ENCODE peak calls at places on chromosome 11, in six cellular contexts. P, H, R, Y, V and B are unnamed samples.

GRCh38 chr11:68838572-68838964 is 3.1 kb downstream of the CPT1A start:
- DNase-seq in P (no peak), H (no peak), R (no peak), Y (no peak), V (no peak), B (peak)

GRCh38 chr11:47861762-47862161 is 13.6 kb upstream of the NUP160 start:
- DNase-seq in P (no peak), H (no peak), R (no peak), Y (peak), V (no peak), B (no peak)

GRCh38 chr11:78432058-78432515 is 14.5 kb upstream of the GAB2 start:
- DNase-seq in P (no peak), H (no peak), R (no peak), Y (peak), V (peak), B (no peak)

GRCh38 chr11:19832166-19832750 is 119.6 kb downstream of the NAV2 start:
- DNase-seq in P (peak), H (no peak), R (no peak), Y (no peak), V (no peak), B (no peak)

GRCh38 chr11:65417221-65417701 is 5.3 kb upstream of the NEAT1 start:
- DNase-seq in P (no peak), H (peak), R (peak), Y (no peak), V (no peak), B (no peak)

GRCh38 chr11:46363031-46363407 is 15.8 kb downstream of the DGKZ start:
- DNase-seq in P (no peak), H (no peak), R (no peak), Y (peak), V (no peak), B (peak)

GRCh38 chr11:86800076-86800955 is at the start of gene PRSS23:
- DNase-seq in P (no peak), H (no peak), R (peak), Y (peak), V (peak), B (peak)

GRCh38 chr11:61534025-61534900 is 25.7 kb downstream of the LRRC10B start:
- DNase-seq in P (no peak), H (no peak), R (no peak), Y (no peak), V (no peak), B (no peak)

GRCh38 chr11:877565-877964 is 33.0 kb downstream of the CHID1 start:
- DNase-seq in P (no peak), H (no peak), R (no peak), Y (no peak), V (peak), B (no peak)

GRCh38 chr11:96185220-96185768 is 157.7 kb downstream of the MAML2 start:
- DNase-seq in P (no peak), H (peak), R (no peak), Y (no peak), V (no peak), B (no peak)

GRCh38 chr11:125091247-125091876 is 20.1 kb downstream of the TMEM218 start:
- DNase-seq in P (peak), H (no peak), R (no peak), Y (peak), V (peak), B (no peak)

GRCh38 chr11:108025387-108026080 is 16.8 kb downstream of the CUL5 start:
- DNase-seq in P (no peak), H (peak), R (peak), Y (no peak), V (no peak), B (no peak)

GRCh38 chr11:46711288-46711687 is 7.7 kb upstream of the F2 start:
- DNase-seq in P (no peak), H (no peak), R (no peak), Y (no peak), V (no peak), B (no peak)

GRCh38 chr11:23723861-23724260 is 773.0 kb upstream of the LUZP2 start:
- DNase-seq in P (no peak), H (no peak), R (no peak), Y (no peak), V (no peak), B (no peak)

GRCh38 chr11:47393163-47394049 is 15.0 kb upstream of the SLC39A13 start:
- DNase-seq in P (no peak), H (no peak), R (no peak), Y (no peak), V (no peak), B (no peak)

GRCh38 chr11:60860943-60861342 is 5.2 kb upstream of the PTGDR2 start:
- DNase-seq in P (no peak), H (no peak), R (no peak), Y (no peak), V (no peak), B (no peak)

GRCh38 chr11:85540635-85541034 is 86.5 kb downstream of the DLG2 start:
- DNase-seq in P (no peak), H (no peak), R (no peak), Y (no peak), V (no peak), B (no peak)